ENCODE peak calls at places on chromosomes 16 and 17, in four cellular contexts. Z is lower leg skin, N is AG04449, M is NCI-H1930. D is an unnamed sample.

GRCh38 chr17:38430316-38430715 is 2.1 kb downstream of the ARHGAP23 start:
- DNase-seq in Z (no peak), N (no peak), M (no peak), D (no peak)

GRCh38 chr17:58913971-58914769 is 158.5 kb downstream of the PPM1E start:
- DNase-seq in Z (no peak), N (peak), M (no peak), D (no peak)

GRCh38 chr17:62703776-62704380 is 76.4 kb downstream of the MRC2 start:
- DNase-seq in Z (peak), N (no peak), M (no peak), D (no peak)

GRCh38 chr16:82639666-82640336 is 13.0 kb downstream of the CDH13 start:
- DNase-seq in Z (no peak), N (no peak), M (no peak), D (no peak)

GRCh38 chr17:49012893-49013255 is 15.7 kb downstream of the IGF2BP1 start:
- DNase-seq in Z (no peak), N (no peak), M (no peak), D (no peak)

GRCh38 chr16:56998861-56999260 is 9.5 kb downstream of the NLRC5 start:
- DNase-seq in Z (no peak), N (no peak), M (no peak), D (no peak)

GRCh38 chr17:1898872-1899271 is 69.1 kb downstream of the RPA1 start:
- DNase-seq in Z (no peak), N (no peak), M (no peak), D (no peak)

GRCh38 chr16:6684076-6684673 is 648.5 kb upstream of the RBFOX1 start:
- DNase-seq in Z (no peak), N (no peak), M (no peak), D (no peak)

GRCh38 chr17:48907713-48908046 is 527 bp upstream of the UBE2Z start:
- DNase-seq in Z (no peak), N (no peak), M (no peak), D (peak)

GRCh38 chr17:10243905-10244844 is 45.8 kb upstream of the GAS7 start:
- DNase-seq in Z (peak), N (no peak), M (no peak), D (no peak)

GRCh38 chr17:59038734-59039133 is 67.9 kb downstream of the TRIM37 start:
- DNase-seq in Z (no peak), N (peak), M (no peak), D (no peak)

GRCh38 chr16:30761427-30761927 is 385 bp downstream of the CFAP119 start:
- DNase-seq in Z (no peak), N (no peak), M (no peak), D (no peak)

GRCh38 chr17:58525239-58525638 is 10.8 kb upstream of the MTMR4 start:
- DNase-seq in Z (no peak), N (peak), M (no peak), D (peak)

GRCh38 chr17:45050680-45051059 is 762 bp downstream of the DCAKD start:
- DNase-seq in Z (no peak), N (no peak), M (no peak), D (no peak)

GRCh38 chr17:51035436-51035835 is 85.2 kb downstream of the SPAG9 start:
- DNase-seq in Z (no peak), N (peak), M (no peak), D (peak)

GRCh38 chr16:31711344-31711845 is 162.2 kb upstream of the ZNF267 start:
- DNase-seq in Z (no peak), N (no peak), M (no peak), D (no peak)

GRCh38 chr17:42347606-42348005 is 40.6 kb downstream of the STAT3 start:
- DNase-seq in Z (no peak), N (no peak), M (no peak), D (no peak)

GRCh38 chr16:7398536-7398935 is 65.9 kb downstream of the RBFOX1 start:
- DNase-seq in Z (no peak), N (no peak), M (no peak), D (no peak)

GRCh38 chr17:79535728-79536025 is 75.2 kb downstream of the RBFOX3 start:
- DNase-seq in Z (no peak), N (no peak), M (no peak), D (no peak)

GRCh38 chr16:59733321-59733720 is 999.2 kb upstream of the GOT2 start:
- DNase-seq in Z (no peak), N (no peak), M (no peak), D (no peak)

D was measured in BJ.